ENCODE peak calls at places on chromosomes 3 and 15, in ten cellular contexts. V is esophagus muscularis mucosa, D is heart left ventricle, K is upper lobe of left lung, T is tibial nerve, B is uterus, H is adrenal gland, Z is A549, C is sigmoid colon, I is ovary. J is an unnamed sample.

GRCh38 chr3:81778678-81779182 is 17.3 kb upstream of the GBE1 start:
- DNase-seq in K (no peak), D (no peak), C (no peak), B (no peak), V (no peak), T (no peak), H (peak; percentile 13), I (no peak), Z (no peak), J (no peak)

GRCh38 chr15:48250640-48251076 is 44.6 kb downstream of the SLC12A1 start:
- DNase-seq in D (no peak), B (no peak), V (no peak), H (peak; percentile 55), K (no peak), T (peak; percentile 68), Z (peak; percentile 67), C (no peak), I (peak; percentile 29), J (no peak)

GRCh38 chr15:67133026-67133425 is 67.6 kb downstream of the SMAD3 start:
- DNase-seq in V (no peak), I (no peak), B (no peak), D (no peak), C (peak; percentile 40), Z (no peak), H (no peak), T (no peak), K (peak; percentile 8), J (no peak)

GRCh38 chr15:63918317-63918672 is 84.5 kb upstream of the HERC1 start:
- DNase-seq in Z (no peak), H (no peak), I (no peak), D (no peak), V (no peak), K (no peak), C (no peak), T (no peak), B (no peak), J (no peak)

GRCh38 chr15:31332020-31332680 is 5.5 kb downstream of the KLF13 start:
- DNase-seq in C (no peak), T (no peak), B (no peak), V (no peak), Z (no peak), H (no peak), K (no peak), D (no peak), I (no peak), J (no peak)

GRCh38 chr15:72968531-72968922 is 83.7 kb upstream of the NEO1 start:
- DNase-seq in D (no peak), V (no peak), C (no peak), Z (peak; percentile 37), I (no peak), T (peak; percentile 25), B (no peak), K (no peak), H (peak; percentile 37), J (no peak)

GRCh38 chr3:41159581-41160189 is 39.6 kb upstream of the CTNNB1 start:
- DNase-seq in I (no peak), V (no peak), Z (peak; percentile 7), C (no peak), T (no peak), K (no peak), B (no peak), D (no peak), H (no peak), J (no peak)

GRCh38 chr15:48720646-48721045 is 75.1 kb upstream of the FBN1 start:
- DNase-seq in V (no peak), T (no peak), C (peak; percentile 62), D (no peak), I (no peak), Z (no peak), B (no peak), H (no peak), K (no peak), J (no peak)

GRCh38 chr15:96359371-96359771 is 28.9 kb downstream of the NR2F2 start:
- DNase-seq in K (no peak), T (no peak), H (no peak), C (no peak), B (no peak), I (no peak), D (no peak), Z (no peak), V (no peak), J (no peak)

GRCh38 chr3:149529099-149529498 is 54.6 kb downstream of the TM4SF4 start:
- DNase-seq in H (no peak), V (no peak), K (no peak), D (no peak), C (no peak), I (no peak), B (no peak), Z (no peak), T (no peak), J (no peak)

GRCh38 chr3:49019941-49020334 is 1.6 kb upstream of the DALRD3 start:
- DNase-seq in V (no peak), C (no peak), I (no peak), K (no peak), Z (no peak), D (no peak), T (no peak), H (no peak), B (no peak), J (no peak)

GRCh38 chr3:49020335-49021212 is 1.3 kb upstream of the NDUFAF3 start:
- DNase-seq in K (peak; percentile 74), H (peak; percentile 72), C (peak; percentile 81), B (no peak), V (no peak), Z (no peak), T (no peak), I (no peak), D (peak; percentile 66), J (peak; percentile 94)

GRCh38 chr3:49021813-49022720 is at the start of gene NDUFAF3:
- DNase-seq in H (peak; percentile 95), C (peak; percentile 96), D (peak; percentile 94), T (peak; percentile 86), B (peak; percentile 90), Z (peak; percentile 96), I (peak; percentile 95), V (peak; percentile 95), K (peak; percentile 93), J (peak; percentile 89)

GRCh38 chr3:49022751-49023171 is 840 bp downstream of the NDUFAF3 start:
- DNase-seq in V (no peak), C (peak; percentile 70), I (peak; percentile 44), B (no peak), K (no peak), Z (peak; percentile 41), H (no peak), D (no peak), T (no peak), J (peak; percentile 83)

DNA sequence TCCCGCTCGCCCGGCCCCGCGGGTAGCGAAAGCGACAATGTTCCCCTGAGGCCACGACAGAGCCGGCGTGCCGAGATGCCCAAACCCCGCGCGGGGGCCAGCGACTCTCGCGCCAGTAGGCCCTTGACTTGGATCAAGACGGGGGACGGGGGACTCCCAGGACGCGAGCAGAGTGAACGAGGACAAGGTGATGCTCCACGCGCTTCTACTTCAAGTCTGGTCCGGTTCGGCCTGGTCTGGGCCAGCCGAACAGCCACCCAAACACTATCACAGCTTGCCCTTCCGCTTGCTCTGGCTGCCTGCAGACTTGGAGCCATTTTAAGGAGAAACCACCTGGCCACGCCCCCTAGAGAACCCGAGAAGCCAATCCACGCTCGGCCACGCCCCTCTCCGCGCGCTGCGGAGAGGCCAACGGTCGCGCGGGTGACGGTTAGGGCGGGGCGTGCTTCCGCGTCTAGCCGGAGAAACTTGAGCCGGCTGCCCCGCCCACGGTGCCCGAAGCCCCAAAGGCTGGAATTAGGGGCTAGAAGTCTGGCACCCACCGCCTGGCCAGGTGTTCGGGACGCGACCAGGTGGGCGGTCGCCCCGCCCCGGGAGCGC is 608 bp upstream of the NDUFAF3 start:
- DNase-seq in H (peak; percentile 100), K (peak; percentile 99), V (peak; percentile 100), D (peak; percentile 99), B (peak; percentile 99), I (peak; percentile 99), Z (peak; percentile 96), C (peak; percentile 99), T (peak; percentile 100), J (peak; percentile 100)
- TF ChIP-seq POLR2A in H (peak; percentile 99), K (peak; percentile 99), V (peak; percentile 90), D (peak; percentile 98), B (peak; percentile 99), I (peak; percentile 92), Z (peak; percentile 100), C (peak; percentile 91), T (peak; percentile 99), J (no peak)

GRCh38 chr3:127002195-127003174 is 19.6 kb downstream of the PLXNA1 start:
- DNase-seq in K (peak; percentile 83), C (peak; percentile 93), H (peak; percentile 59), T (peak; percentile 74), B (peak; percentile 84), D (peak; percentile 90), I (peak; percentile 90), Z (no peak), V (peak; percentile 95), J (peak; percentile 70)
- TF ChIP-seq CTCF in K (peak; percentile 69), C (peak; percentile 35), H (no peak), T (peak; percentile 48), B (peak; percentile 14), D (peak; percentile 72), I (peak; percentile 46), Z (no peak), V (peak; percentile 43), J (no peak)

GRCh38 chr15:84816694-84817460 is at the start of gene ALPK3:
- DNase-seq in V (no peak), C (peak; percentile 85), I (no peak), Z (no peak), T (no peak), D (peak; percentile 89), K (peak; percentile 50), B (no peak), H (peak; percentile 74), J (peak; percentile 84)

GRCh38 chr15:84817461-84818081 is 415 bp downstream of the ALPK3 start:
- DNase-seq in H (no peak), Z (no peak), V (no peak), C (no peak), K (no peak), T (no peak), B (no peak), D (no peak), I (no peak), J (no peak)

GRCh38 chr15:84819291-84819768 is 2.2 kb downstream of the ALPK3 start:
- DNase-seq in T (no peak), Z (peak; percentile 18), V (no peak), K (no peak), B (no peak), C (no peak), H (peak; percentile 78), D (peak; percentile 79), I (no peak), J (no peak)

GRCh38 chr15:84819791-84820190 is 2.6 kb downstream of the ALPK3 start:
- DNase-seq in T (no peak), V (no peak), D (no peak), H (no peak), I (no peak), B (no peak), C (no peak), K (no peak), Z (no peak), J (no peak)

GRCh38 chr15:84818221-84819131 is 1.3 kb downstream of the ALPK3 start:
- DNase-seq in V (no peak), T (no peak), I (peak; percentile 16), H (peak; percentile 89), D (peak; percentile 64), C (no peak), K (no peak), B (no peak), Z (peak; percentile 43), J (peak; percentile 77)
- H3K4me3 ChIP-seq in V (peak overlapping the region; percentile 52), T (no peak overlapping the region), I (no peak overlapping the region), H (no peak overlapping the region), D (peak overlapping the region; percentile 74), C (peak overlapping the region; percentile 44), K (peak overlapping the region; percentile 49), B (no peak overlapping the region), Z (no peak overlapping the region), J (no peak overlapping the region)

GRCh38 chr15:90530250-90531051 is 728 bp downstream of the CRTC3 start:
- DNase-seq in B (peak; percentile 42), T (peak; percentile 17), Z (peak; percentile 40), V (no peak), I (peak; percentile 78), K (peak; percentile 61), H (peak; percentile 51), C (peak; percentile 70), D (peak; percentile 44), J (peak; percentile 35)
- TF ChIP-seq POLR2A in B (no peak), T (no peak), Z (no peak), V (no peak), I (no peak), K (no peak), H (peak; percentile 5), C (no peak), D (no peak), J (no peak)

J was measured in lower leg skin.